ENCODE peak calls at places on chromosomes 3 and 15, in seven cellular contexts. J, K, A, P, U, W and F are unnamed samples.

GRCh38 chr15:90460142-90460824 is 69.4 kb upstream of the CRTC3 start:
- DNase-seq in W (no peak), J (no peak), P (no peak), U (no peak), A (no peak), K (no peak), F (no peak)

GRCh38 chr15:85414037-85414436 is 33.6 kb downstream of the AKAP13 start:
- DNase-seq in P (no peak), A (no peak), K (no peak), U (no peak), W (no peak), J (no peak), F (no peak)

GRCh38 chr3:150114873-150115570 is 144.3 kb upstream of the PFN2 start:
- DNase-seq in K (no peak), A (no peak), P (no peak), J (no peak), U (peak), W (no peak), F (no peak)

GRCh38 chr15:89492111-89492641 is 4.2 kb downstream of the RHCG start:
- DNase-seq in U (peak), P (no peak), J (peak), A (peak), K (no peak), W (peak), F (peak)

GRCh38 chr15:75646944-75647364 is 758 bp upstream of the SNX33 start:
- DNase-seq in W (peak), J (peak), U (no peak), A (no peak), P (no peak), K (no peak), F (no peak)

GRCh38 chr3:41652931-41653330 is 309.0 kb downstream of the ULK4 start:
- DNase-seq in U (no peak), J (peak), A (no peak), W (no peak), P (no peak), K (no peak), F (no peak)

GRCh38 chr3:10352146-10352911 is 31.4 kb upstream of the SEC13 start:
- DNase-seq in J (no peak), A (no peak), U (no peak), K (no peak), P (no peak), W (no peak), F (peak)

GRCh38 chr3:161503271-161503670 is 6.7 kb downstream of the OTOL1 start:
- DNase-seq in A (no peak), U (no peak), K (no peak), W (no peak), J (no peak), P (no peak), F (no peak)

GRCh38 chr3:138398791-138399575 is 35.4 kb upstream of the ESYT3 start:
- DNase-seq in J (no peak), A (no peak), P (no peak), U (no peak), K (no peak), W (no peak), F (no peak)

GRCh38 chr15:90059208-90059985 is 42.9 kb downstream of the IDH2 start:
- DNase-seq in W (no peak), J (peak), U (no peak), A (peak), P (no peak), K (no peak), F (peak)

GRCh38 chr3:44065311-44065710 is 176.4 kb upstream of the TOPAZ1 start:
- DNase-seq in U (peak), A (no peak), K (no peak), W (no peak), J (no peak), P (no peak), F (no peak)

GRCh38 chr3:119717520-119717919 is 14.7 kb downstream of the CFAP91 start:
- DNase-seq in W (no peak), P (no peak), J (no peak), A (no peak), K (no peak), U (no peak), F (no peak)

GRCh38 chr3:180700941-180701340 is 21.7 kb upstream of the CCDC39 start:
- DNase-seq in W (no peak), P (no peak), K (no peak), U (no peak), A (no peak), J (no peak), F (no peak)

GRCh38 chr15:79218588-79219200 is 63.8 kb upstream of the ANKRD34C start:
- DNase-seq in W (no peak), U (no peak), P (no peak), A (no peak), J (peak), K (no peak), F (no peak)